ENCODE peak calls at places on chromosome 14, in four cellular contexts. S, E, J and V are unnamed samples.

GRCh38 chr14:32230695-32231280 is 27.7 kb upstream of the RNU6-8 start:
- DNase-seq in S (no peak), E (peak; percentile 69), J (no peak), V (no peak)

GRCh38 chr14:75132374-75133086 is 5.7 kb upstream of the NEK9 start:
- DNase-seq in S (peak; percentile 75), E (peak; percentile 46), J (peak; percentile 49), V (peak; percentile 65)

GRCh38 chr14:55814064-55814463 is 234.1 kb downstream of the KTN1 start:
- DNase-seq in S (no peak), E (no peak), J (no peak), V (no peak)

GRCh38 chr14:74907744-74908143 is 15.3 kb downstream of the RPS6KL1 start:
- DNase-seq in S (no peak), E (no peak), J (no peak), V (no peak)

GRCh38 chr14:55638665-55639064 is 58.7 kb downstream of the KTN1 start:
- DNase-seq in S (no peak), E (no peak), J (no peak), V (no peak)

GRCh38 chr14:61653507-61653906 is 41.8 kb upstream of the HIF1A start:
- DNase-seq in S (peak; percentile 51), E (no peak), J (no peak), V (no peak)

GRCh38 chr14:23056257-23056955 is 914 bp downstream of the CDH24 start:
- DNase-seq in S (peak; percentile 85), E (no peak), J (peak; percentile 69), V (peak; percentile 83)

GRCh38 chr14:70077005-70077404 is 111.7 kb downstream of the SLC8A3 start:
- DNase-seq in S (no peak), E (no peak), J (no peak), V (no peak)

DNA sequence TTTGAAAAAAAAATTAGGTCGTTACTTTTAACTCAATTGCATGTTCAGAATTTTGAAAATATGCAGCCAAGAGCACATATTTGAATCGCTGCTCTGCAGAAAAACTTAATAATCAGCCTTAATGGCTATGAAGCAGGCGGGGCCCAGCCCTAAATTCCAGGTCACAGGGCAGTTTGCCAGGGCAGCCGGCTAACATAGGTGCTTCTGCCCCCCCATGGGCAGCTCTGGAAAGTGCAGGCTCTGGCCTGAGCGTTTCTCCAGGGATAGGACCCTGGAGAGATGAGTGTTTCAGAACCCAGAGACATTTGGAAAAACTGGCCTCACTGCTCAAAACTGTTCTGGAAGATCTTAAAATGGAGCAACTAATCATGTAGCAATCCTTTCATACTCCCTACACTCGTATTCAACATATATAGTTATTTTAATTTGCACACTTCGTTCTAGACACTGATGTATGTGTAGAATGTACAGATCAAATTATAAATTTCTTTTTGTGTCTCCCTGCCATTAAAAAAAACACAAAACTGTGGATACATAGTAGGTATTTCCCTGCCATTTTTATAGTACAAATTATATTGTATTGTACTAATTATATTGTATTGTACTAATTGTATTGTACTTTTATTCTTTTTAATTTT is 26.0 kb upstream of the PTGR2 start:
- DNase-seq in S (peak; percentile 83), E (peak; percentile 28), J (peak; percentile 56), V (peak; percentile 89)
- TF ChIP-seq CTCF in S (peak; percentile 50), E (peak; percentile 91), J (peak; percentile 83), V (peak; percentile 77)

DNA sequence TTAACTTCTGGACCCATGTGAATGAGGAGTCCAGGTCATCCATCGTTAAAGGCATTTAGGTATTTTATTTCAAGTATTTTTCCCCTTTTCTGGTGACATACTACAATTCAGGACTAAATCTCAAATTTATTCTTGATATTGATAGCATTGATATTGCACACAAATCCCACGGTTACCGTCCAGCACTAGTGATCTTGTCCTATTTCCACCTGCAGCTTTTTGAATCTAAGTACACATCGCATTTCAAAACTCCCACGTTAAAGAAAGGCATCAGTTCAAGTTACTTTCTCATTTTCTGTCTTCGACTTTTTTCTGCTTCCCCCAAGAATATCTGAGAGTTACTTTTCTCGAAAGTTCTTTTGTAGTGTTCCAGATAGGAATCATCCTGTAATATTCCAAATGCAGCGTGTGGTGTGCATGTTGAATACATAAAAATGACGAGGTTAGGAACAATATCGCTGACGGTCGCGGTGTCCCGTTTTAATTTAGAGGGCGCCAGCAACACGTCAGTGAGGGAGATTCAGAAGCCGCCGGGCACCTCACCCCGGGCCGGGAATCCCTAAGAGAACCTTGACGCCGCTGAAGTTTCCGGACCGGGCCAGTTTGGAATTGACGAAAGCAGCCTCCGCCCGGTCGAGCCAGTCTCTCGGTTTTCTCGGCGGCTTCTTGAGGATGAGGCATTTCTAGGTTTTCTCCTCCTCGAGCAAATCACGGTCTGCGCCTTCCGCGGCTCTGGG is 569 bp upstream of the RGS6 start:
- DNase-seq in S (peak; percentile 28), E (no peak), J (no peak), V (no peak)
- TF ChIP-seq CTCF in S (no peak), E (no peak), J (no peak), V (no peak)

GRCh38 chr14:39467889-39468524 is 35.8 kb upstream of the FBXO33 start:
- DNase-seq in S (peak; percentile 33), E (peak; percentile 4), J (no peak), V (peak; percentile 56)
- TF ChIP-seq CTCF in S (no peak), E (peak; percentile 51), J (peak; percentile 47), V (peak; percentile 24)

DNA sequence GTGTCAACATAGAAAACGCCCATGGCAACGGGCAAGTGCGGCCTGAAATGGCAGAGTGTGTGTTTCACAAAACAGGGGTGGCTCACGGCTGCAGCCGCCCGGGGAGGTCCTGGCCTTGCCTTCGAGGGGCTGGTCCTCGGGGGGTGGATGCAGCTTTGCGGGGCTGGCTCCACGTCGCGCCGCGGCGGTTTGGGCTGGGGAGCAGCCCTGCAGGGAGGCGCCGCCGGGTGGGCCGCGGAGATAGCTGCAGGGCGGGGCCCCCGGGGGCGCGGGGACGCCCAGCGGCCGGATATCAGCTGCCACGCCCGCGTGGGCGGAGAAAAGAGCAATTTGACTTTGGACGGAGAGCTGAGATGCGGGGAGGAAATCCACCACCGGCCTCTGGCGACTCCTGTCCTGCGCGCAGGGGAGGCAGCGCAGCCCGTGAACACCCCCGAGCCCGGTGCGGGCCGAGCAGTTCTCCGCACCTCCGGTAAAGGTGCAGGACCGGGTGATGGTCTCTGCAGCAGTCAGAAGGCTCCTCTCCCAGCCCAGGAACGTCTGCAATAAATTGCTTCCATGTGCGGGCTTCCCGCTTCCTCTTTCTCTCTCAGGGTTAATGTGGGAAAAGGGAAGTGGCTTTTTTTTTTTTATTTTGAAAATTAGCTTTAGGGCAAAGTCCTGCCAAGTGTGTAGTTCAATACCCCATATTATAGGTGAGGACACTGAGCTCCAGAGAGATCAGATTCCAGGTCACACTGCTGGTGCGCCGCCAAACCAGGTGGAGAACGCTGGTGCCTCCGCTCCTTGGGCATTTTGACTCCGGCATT is 110.5 kb downstream of the ARF6 start:
- DNase-seq in S (peak; percentile 40), E (no peak), J (peak; percentile 36), V (peak; percentile 86)
- TF ChIP-seq CTCF in S (no peak), E (no peak), J (no peak), V (no peak)